ENCODE peak calls at places on chromosome 11, in eight cellular contexts. E is Peyer's patch, A is Calu3, Y is NB4, G is lower leg skin, B is GM12865, L is WTC11, D is heart right ventricle. H is an unnamed sample.

GRCh38 chr11:48052183-48053040 is 72.1 kb downstream of the PTPRJ start:
- DNase-seq in E (peak), A (peak), Y (peak), G (no peak), B (no peak), L (peak), D (no peak), H (peak)

GRCh38 chr11:1770528-1770927 is 6.8 kb upstream of the CTSD start:
- DNase-seq in E (peak), A (no peak), Y (peak), G (no peak), B (no peak), L (no peak), D (peak), H (no peak)

GRCh38 chr11:106748059-106748458 is 270.2 kb downstream of the GUCY1A2 start:
- DNase-seq in E (no peak), A (no peak), Y (no peak), G (no peak), B (no peak), L (no peak), D (no peak), H (no peak)

GRCh38 chr11:86440305-86440716 is 65.6 kb downstream of the CCDC81 start:
- DNase-seq in E (no peak), A (no peak), Y (no peak), G (peak), B (no peak), L (no peak), D (peak), H (no peak)

GRCh38 chr11:29527391-29527936 is 489.4 kb downstream of the KCNA4 start:
- DNase-seq in E (no peak), A (peak), Y (peak), G (no peak), B (peak), L (no peak), D (no peak), H (peak)

GRCh38 chr11:125886997-125887372 is 483 bp upstream of the HYLS1 start:
- DNase-seq in E (peak), A (no peak), Y (peak), G (peak), B (peak), L (peak), D (peak), H (no peak)

GRCh38 chr11:49505231-49505630 is 296.8 kb upstream of the FOLH1 start:
- DNase-seq in E (no peak), A (no peak), Y (no peak), G (no peak), B (no peak), L (no peak), D (no peak), H (peak)

GRCh38 chr11:117045956-117046355 is 52.3 kb downstream of the SIK3 start:
- DNase-seq in E (no peak), A (no peak), Y (peak), G (no peak), B (no peak), L (no peak), D (no peak), H (no peak)

GRCh38 chr11:64459016-64459415 is 100.1 kb downstream of the RPS6KA4 start:
- DNase-seq in E (peak), A (no peak), Y (no peak), G (no peak), B (no peak), L (no peak), D (no peak), H (no peak)

GRCh38 chr11:48081151-48082010 is 101.0 kb downstream of the PTPRJ start:
- DNase-seq in E (peak), A (no peak), Y (peak), G (peak), B (no peak), L (no peak), D (peak), H (no peak)

GRCh38 chr11:131146817-131147490 is 223.5 kb upstream of the NTM start:
- DNase-seq in E (no peak), A (no peak), Y (no peak), G (no peak), B (no peak), L (no peak), D (no peak), H (no peak)

GRCh38 chr11:108394744-108395284 is 72.5 kb downstream of the C11orf65 start:
- DNase-seq in E (no peak), A (no peak), Y (no peak), G (no peak), B (no peak), L (no peak), D (no peak), H (no peak)

GRCh38 chr11:78961938-78962701 is 387.5 kb upstream of the NARS2 start:
- DNase-seq in E (no peak), A (no peak), Y (peak), G (no peak), B (peak), L (peak), D (no peak), H (peak)

GRCh38 chr11:4448995-4449394 is at the start of gene OR52K2:
- DNase-seq in E (no peak), A (no peak), Y (no peak), G (no peak), B (no peak), L (no peak), D (no peak), H (no peak)

GRCh38 chr11:27703453-27703852 is 3.2 kb upstream of the BDNF start:
- DNase-seq in E (no peak), A (no peak), Y (no peak), G (no peak), B (no peak), L (no peak), D (no peak), H (no peak)

GRCh38 chr11:66700337-66700736 is 22.6 kb upstream of the RBM4B start:
- DNase-seq in E (peak), A (no peak), Y (no peak), G (no peak), B (no peak), L (no peak), D (no peak), H (no peak)

GRCh38 chr11:5624489-5625278 is at the start of gene TRIM34:
- DNase-seq in E (peak), A (peak), Y (peak), G (peak), B (peak), L (peak), D (peak), H (peak)

GRCh38 chr11:68041617-68042218 is 2.9 kb downstream of the TCIRG1 start:
- DNase-seq in E (no peak), A (no peak), Y (peak), G (no peak), B (no peak), L (no peak), D (no peak), H (no peak)

GRCh38 chr11:8258289-8258688 is 5.4 kb downstream of the LMO1 start:
- DNase-seq in E (peak), A (no peak), Y (peak), G (no peak), B (no peak), L (no peak), D (peak), H (no peak)

GRCh38 chr11:93359396-93359795 is 28.9 kb downstream of the DEUP1 start:
- DNase-seq in E (no peak), A (no peak), Y (no peak), G (no peak), B (no peak), L (no peak), D (no peak), H (no peak)

GRCh38 chr11:2513441-2513840 is 68.6 kb downstream of the KCNQ1 start:
- DNase-seq in E (no peak), A (no peak), Y (no peak), G (no peak), B (no peak), L (no peak), D (no peak), H (no peak)

GRCh38 chr11:126345759-126346585 is 9.5 kb upstream of the ST3GAL4 start:
- DNase-seq in E (no peak), A (peak), Y (peak), G (peak), B (no peak), L (no peak), D (peak), H (no peak)

GRCh38 chr11:61923166-61924015 is 6.0 kb upstream of the RAB3IL1 start:
- DNase-seq in E (peak), A (no peak), Y (no peak), G (peak), B (no peak), L (peak), D (peak), H (peak)

GRCh38 chr11:2687223-2687530 is 12.6 kb downstream of the KCNQ1OT1 start:
- DNase-seq in E (peak), A (no peak), Y (no peak), G (no peak), B (no peak), L (peak), D (no peak), H (no peak)

DNA sequence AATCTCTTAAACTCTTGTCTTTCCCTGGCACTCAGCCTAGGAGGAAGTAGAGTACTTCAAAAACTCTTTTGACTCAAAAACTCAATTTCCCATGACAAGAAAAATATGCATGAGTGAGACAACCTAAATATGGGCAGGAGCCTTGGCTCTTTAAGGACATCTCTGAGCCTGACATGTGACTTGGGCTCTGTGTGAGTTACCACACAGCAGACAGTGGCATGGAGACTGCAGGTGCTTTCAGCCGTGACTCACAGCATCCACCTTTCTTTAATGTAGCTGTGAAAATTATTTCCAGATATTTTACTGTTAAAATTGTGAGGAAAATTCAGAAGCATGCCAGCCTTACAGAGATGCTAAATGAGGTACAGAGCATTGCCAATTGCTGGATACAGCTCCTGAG is 97.6 kb upstream of the CCDC179 start:
- DNase-seq in E (no peak), A (peak), Y (no peak), G (no peak), B (no peak), L (no peak), D (no peak), H (no peak)
- TF ChIP-seq CTCF in E (no peak), A (no peak), Y (no peak), G (no peak), B (no peak), L (no peak), D (no peak), H (no peak)

GRCh38 chr11:124762624-124763155 is 600 bp upstream of the ESAM start:
- DNase-seq in E (no peak), A (no peak), Y (no peak), G (no peak), B (no peak), L (peak), D (no peak), H (peak)

GRCh38 chr11:124760806-124761205 is 1.3 kb downstream of the ESAM start:
- DNase-seq in E (no peak), A (no peak), Y (no peak), G (no peak), B (no peak), L (no peak), D (no peak), H (no peak)

GRCh38 chr11:124763156-124763947 is 1.3 kb upstream of the ESAM start:
- DNase-seq in E (peak), A (peak), Y (peak), G (peak), B (peak), L (peak), D (peak), H (peak)

GRCh38 chr11:124761301-124762021 is 629 bp downstream of the ESAM start:
- DNase-seq in E (no peak), A (no peak), Y (no peak), G (no peak), B (no peak), L (peak), D (peak), H (peak)

DNA sequence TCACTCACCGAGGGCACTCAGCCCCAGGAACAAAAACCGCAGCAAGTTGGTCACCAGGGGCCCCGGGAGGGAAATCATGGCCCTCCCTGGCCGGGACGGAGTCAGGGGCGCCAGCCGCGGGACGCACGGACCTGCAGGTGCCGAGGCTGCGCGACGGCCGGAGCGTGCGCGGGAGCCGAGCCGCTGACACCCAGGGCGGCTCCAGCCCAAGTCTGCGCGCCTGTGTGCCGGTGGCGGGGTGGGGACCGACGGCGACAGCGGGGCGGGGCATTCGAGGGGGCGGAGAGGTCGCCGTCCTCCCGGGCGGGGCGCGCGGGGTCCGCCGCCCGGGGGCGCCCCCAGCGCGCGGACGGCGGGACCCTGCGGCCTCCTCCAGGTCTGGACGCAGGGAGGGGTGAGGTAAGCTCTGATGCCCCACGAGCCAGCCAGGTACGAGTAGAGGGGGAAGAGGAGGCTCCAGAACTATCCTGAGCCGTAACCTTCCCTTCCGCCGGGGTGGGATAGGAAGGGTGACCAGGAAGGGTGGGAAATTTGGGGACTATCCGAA is at the start of gene ESAM:
- DNase-seq in E (peak), A (peak), Y (no peak), G (no peak), B (peak), L (peak), D (peak), H (peak)
- TF ChIP-seq CTCF in E (no peak), A (no peak), Y (no peak), G (no peak), B (peak), L (no peak), D (no peak), H (no peak)

DNA sequence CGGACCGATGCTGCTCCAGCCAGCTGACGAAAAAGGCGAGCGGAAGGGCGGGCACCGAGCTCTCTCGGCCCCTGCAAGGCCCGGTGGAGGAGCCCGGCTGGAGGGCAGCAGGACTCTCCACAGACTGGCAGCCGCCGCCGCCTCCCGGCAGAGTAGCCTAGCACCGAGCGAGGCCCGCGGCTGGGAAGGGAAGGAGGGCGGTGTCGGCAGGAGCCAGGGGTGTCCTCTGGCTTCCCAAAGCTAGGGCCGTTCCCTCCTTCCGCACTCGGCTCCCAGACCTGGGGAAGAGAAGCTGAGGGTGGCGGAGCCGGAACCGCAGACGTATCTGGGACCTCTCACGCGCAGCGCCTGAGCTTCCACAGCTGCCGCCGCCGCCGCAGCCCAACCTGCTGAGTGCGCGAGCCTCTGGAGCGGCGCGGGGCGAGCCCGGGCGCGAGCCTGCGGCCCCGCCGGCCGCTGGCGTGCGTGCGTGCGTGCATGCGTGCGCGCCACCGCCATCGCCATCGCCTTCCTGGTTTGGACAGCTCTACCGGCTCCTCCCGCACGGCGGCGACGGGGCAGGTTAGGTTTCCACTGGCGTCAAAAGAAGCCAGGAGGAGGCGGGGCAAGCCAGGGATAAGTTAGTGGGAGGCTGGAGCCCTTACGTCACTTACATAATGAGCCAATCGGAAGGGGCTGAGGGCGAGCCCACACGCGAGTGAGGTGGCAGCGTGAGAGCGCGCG is at the start of gene RAB6A:
- DNase-seq in E (peak), A (peak), Y (peak), G (peak), B (peak), L (peak), D (peak), H (peak)
- TF ChIP-seq CTCF in E (peak), A (no peak), Y (no peak), G (no peak), B (peak), L (no peak), D (peak), H (peak)

GRCh38 chr11:34502949-34503348 is 10.6 kb downstream of the ELF5 start:
- DNase-seq in E (no peak), A (no peak), Y (no peak), G (no peak), B (no peak), L (no peak), D (no peak), H (no peak)
- TF ChIP-seq CTCF in E (no peak), A (no peak), Y (no peak), G (no peak), B (no peak), L (no peak), D (no peak), H (no peak)

GRCh38 chr11:9660886-9661285 is 3.0 kb upstream of the SWAP70 start:
- DNase-seq in E (no peak), A (peak), Y (no peak), G (no peak), B (no peak), L (no peak), D (no peak), H (no peak)

GRCh38 chr11:9664276-9665171 is 647 bp downstream of the SWAP70 start:
- DNase-seq in E (peak), A (peak), Y (peak), G (peak), B (peak), L (peak), D (peak), H (peak)

GRCh38 chr11:9665749-9666148 is 1.9 kb downstream of the SWAP70 start:
- DNase-seq in E (no peak), A (no peak), Y (no peak), G (no peak), B (no peak), L (no peak), D (no peak), H (no peak)

GRCh38 chr11:9663699-9664275 is at the start of gene SWAP70:
- DNase-seq in E (peak), A (peak), Y (peak), G (peak), B (peak), L (peak), D (peak), H (peak)

GRCh38 chr11:9662273-9662672 is 1.6 kb upstream of the SWAP70 start:
- DNase-seq in E (no peak), A (no peak), Y (peak), G (no peak), B (peak), L (no peak), D (no peak), H (no peak)
- TF ChIP-seq CTCF in E (no peak), A (no peak), Y (no peak), G (no peak), B (no peak), L (no peak), D (no peak), H (no peak)

H was measured in neural progenitor cell.